ENCODE peak calls at places on chromosomes 4 and X, in nine cellular contexts. H, D, W, K, M, Z, O, E and G are unnamed samples.

GRCh38 chr4:52863324-52863723 is 1.2 kb downstream of the RASL11B start:
- DNase-seq in W (no peak), Z (no peak), O (no peak), K (no peak), H (no peak), D (no peak), E (no peak), M (no peak), G (no peak)

GRCh38 chrX:24241822-24242648 is 71.8 kb downstream of the SUPT20HL2 start:
- DNase-seq in H (no peak), Z (no peak), W (peak; percentile 32), O (no peak), D (no peak), M (no peak), K (peak; percentile 71), E (no peak), G (no peak)

GRCh38 chr4:188822698-188823097 is 683.5 kb downstream of the TRIML1 start:
- DNase-seq in K (peak; percentile 10), H (no peak), W (no peak), D (no peak), Z (no peak), M (no peak), E (no peak), O (peak; percentile 10), G (no peak)

GRCh38 chrX:56385336-56385735 is 153.2 kb downstream of the KLF8 start:
- DNase-seq in O (no peak), M (no peak), Z (no peak), E (no peak), K (no peak), H (peak; percentile 18), D (no peak), W (no peak), G (no peak)

GRCh38 chr4:148686449-148686848 is 244.2 kb upstream of the NR3C2 start:
- DNase-seq in O (no peak), H (no peak), D (no peak), K (no peak), E (no peak), M (no peak), Z (no peak), W (no peak), G (no peak)

GRCh38 chr4:176593943-176594342 is 198.8 kb downstream of the VEGFC start:
- DNase-seq in D (no peak), W (no peak), H (no peak), E (no peak), Z (no peak), O (no peak), M (no peak), K (no peak), G (no peak)

GRCh38 chr4:170697845-170698244 is 608.1 kb upstream of the AADAT start:
- DNase-seq in E (no peak), O (no peak), D (no peak), K (no peak), H (no peak), Z (no peak), W (no peak), M (no peak), G (no peak)

GRCh38 chrX:149691794-149692193 is 20.1 kb upstream of the MAGEA11 start:
- DNase-seq in M (no peak), O (no peak), E (no peak), K (no peak), W (no peak), H (no peak), D (no peak), Z (no peak), G (no peak)

GRCh38 chr4:184485279-184485678 is 10.9 kb upstream of the IRF2 start:
- DNase-seq in W (no peak), H (no peak), O (no peak), D (no peak), K (no peak), Z (no peak), E (no peak), M (no peak), G (no peak)

GRCh38 chr4:185011408-185011807 is 6.9 kb upstream of the HELT start:
- DNase-seq in E (no peak), D (no peak), K (peak; percentile 53), H (no peak), Z (no peak), W (no peak), O (peak; percentile 4), M (no peak), G (no peak)

GRCh38 chr4:146957252-146957651 is 11.6 kb upstream of the TTC29 start:
- DNase-seq in D (no peak), O (no peak), Z (no peak), K (no peak), M (no peak), H (no peak), E (no peak), W (no peak), G (no peak)

GRCh38 chrX:45771560-45772340 is 571.1 kb upstream of the DIPK2B start:
- DNase-seq in K (no peak), H (peak; percentile 33), O (no peak), M (no peak), Z (peak; percentile 71), E (no peak), W (peak; percentile 7), D (no peak), G (no peak)

GRCh38 chr4:3352505-3352904 is 59.7 kb downstream of the RGS12 start:
- DNase-seq in Z (no peak), D (no peak), H (no peak), M (no peak), W (no peak), E (no peak), K (no peak), O (no peak), G (no peak)

GRCh38 chr4:110630621-110631402 is 7.9 kb upstream of the PITX2 start:
- DNase-seq in D (no peak), K (no peak), W (no peak), Z (peak; percentile 47), H (no peak), O (no peak), E (no peak), M (no peak), G (no peak)

GRCh38 chr4:48037117-48037462 is 20.5 kb downstream of the NIPAL1 start:
- DNase-seq in K (no peak), H (no peak), W (no peak), D (no peak), O (no peak), M (no peak), Z (no peak), E (no peak), G (no peak)

GRCh38 chrX:93874554-93874953 is 200.5 kb downstream of the FAM133A start:
- DNase-seq in H (no peak), W (no peak), E (no peak), Z (no peak), M (no peak), O (no peak), K (peak; percentile 32), D (no peak), G (no peak)

GRCh38 chr4:81491943-81492342 is 20.2 kb upstream of the RASGEF1B start:
- DNase-seq in W (no peak), M (no peak), D (no peak), O (no peak), H (no peak), E (no peak), Z (no peak), K (no peak), G (no peak)
- H3K27ac ChIP-seq in W (no peak overlapping the region), M (no peak overlapping the region), D (no peak overlapping the region), O (no peak overlapping the region), H (peak overlapping the region; percentile 82), E (peak overlapping the region; percentile 72), Z (no peak overlapping the region), K (peak overlapping the region; percentile 43), G (no peak overlapping the region)

DNA sequence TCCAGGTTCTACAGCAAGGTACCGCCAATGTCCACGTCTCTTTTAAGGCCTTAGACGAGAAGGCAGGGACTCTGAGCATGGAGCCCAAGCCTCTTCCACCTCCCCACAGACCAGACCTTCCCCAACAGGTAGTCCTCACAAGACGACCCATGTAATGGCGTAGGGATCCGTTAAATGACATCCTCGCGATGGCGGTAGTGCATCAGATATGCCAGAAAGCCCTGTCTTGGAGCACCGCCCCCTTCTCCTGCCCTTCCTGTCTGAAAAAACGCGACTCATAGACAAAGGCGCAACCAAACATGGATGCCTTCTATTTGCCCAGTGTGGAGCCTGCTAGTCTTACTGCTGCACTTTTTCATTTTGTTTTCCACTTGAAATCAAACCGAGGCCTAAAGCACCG is 185.4 kb downstream of the OR13H1 start:
- DNase-seq in M (peak; percentile 90), Z (peak; percentile 91), D (no peak), E (peak; percentile 45), W (no peak), H (no peak), K (peak; percentile 93), O (no peak), G (peak; percentile 32)
- H3K27ac ChIP-seq in M (peak overlapping the region; percentile 92), Z (no peak overlapping the region), D (no peak overlapping the region), E (peak overlapping the region; percentile 87), W (no peak overlapping the region), H (peak overlapping the region; percentile 21), K (no peak overlapping the region), O (no peak overlapping the region), G (peak overlapping the region; percentile 98)

GRCh38 chrX:154401045-154401799 is 3.0 kb downstream of the RPL10 start:
- DNase-seq in E (no peak), W (no peak), K (peak; percentile 49), M (no peak), Z (no peak), D (no peak), H (no peak), O (no peak), G (no peak)

GRCh38 chrX:154401918-154402621 is 3.9 kb downstream of the RPL10 start:
- DNase-seq in O (no peak), E (no peak), Z (no peak), W (no peak), K (peak; percentile 41), D (no peak), M (no peak), H (no peak), G (no peak)

GRCh38 chrX:154403192-154403591 is 5.0 kb downstream of the RPL10 start:
- DNase-seq in E (no peak), O (no peak), W (no peak), D (peak; percentile 45), K (no peak), Z (no peak), M (no peak), H (no peak), G (no peak)

GRCh38 chrX:154403858-154404257 is 5.2 kb downstream of the DNASE1L1 start:
- DNase-seq in Z (no peak), E (no peak), K (no peak), H (no peak), D (no peak), M (no peak), O (no peak), W (no peak), G (no peak)

GRCh38 chrX:154402622-154403127 is 4.5 kb downstream of the RPL10 start:
- DNase-seq in M (no peak), Z (peak; percentile 73), H (no peak), E (no peak), W (no peak), O (no peak), K (no peak), D (peak; percentile 38), G (no peak)
- H3K27ac ChIP-seq in M (no peak overlapping the region), Z (no peak overlapping the region), H (no peak overlapping the region), E (peak overlapping the region; percentile 55), W (no peak overlapping the region), O (no peak overlapping the region), K (peak overlapping the region; percentile 55), D (no peak overlapping the region), G (peak overlapping the region; percentile 64)

GRCh38 chr4:108172780-108173598 is 4.3 kb upstream of the LEF1 start:
- DNase-seq in W (peak; percentile 15), D (no peak), K (peak; percentile 56), O (no peak), M (no peak), H (peak; percentile 69), E (no peak), Z (peak; percentile 84), G (no peak)
- H3K27ac ChIP-seq in W (peak overlapping the region; percentile 51), D (peak overlapping the region; percentile 18), K (peak overlapping the region; percentile 13), O (no peak overlapping the region), M (peak overlapping the region; percentile 81), H (peak overlapping the region; percentile 91), E (peak overlapping the region; percentile 77), Z (no peak overlapping the region), G (no peak overlapping the region)

GRCh38 chr4:168744021-168744420 is 247.2 kb downstream of the PALLD start:
- DNase-seq in E (no peak), H (no peak), M (no peak), O (no peak), K (no peak), D (no peak), Z (no peak), W (no peak), G (no peak)
- H3K27ac ChIP-seq in E (peak overlapping the region; percentile 62), H (no peak overlapping the region), M (no peak overlapping the region), O (no peak overlapping the region), K (no peak overlapping the region), D (no peak overlapping the region), Z (no peak overlapping the region), W (peak overlapping the region; percentile 48), G (no peak overlapping the region)